ENCODE peak calls at places on chromosome 7, in nine cellular contexts. One of them, this sample, is unnamed.

GRCh38 chr7:130894146-130895005 is 160.4 kb upstream of the KLF14 start:
- DNase-seq in MM.1S: no peak
- DNase-seq in NCI-H1694 treated with DMSO at 0.1 percent for 48 hours: no peak
- DNase-seq in posterior vena cava: no peak
- DNase-seq in osteocyte: peak; percentile 88
- DNase-seq in left lobe of liver: peak; percentile 89
- DNase-seq in activated T-cell treated with anti-CD3 and anti-CD28 coated beads, Interleukin-2, amount 50 U/mL, for 72 hours: peak; percentile 63
- DNase-seq in ureter: no peak
- DNase-seq in CD14-positive monocyte: no peak
- DNase-seq in this sample: peak; percentile 32

GRCh38 chr7:45658716-45659495 is 84.7 kb downstream of the ADCY1 start:
- DNase-seq in MM.1S: no peak
- DNase-seq in NCI-H1694 treated with DMSO at 0.1 percent for 48 hours: no peak
- DNase-seq in posterior vena cava: no peak
- DNase-seq in osteocyte: peak; percentile 77
- DNase-seq in left lobe of liver: peak; percentile 27
- DNase-seq in activated T-cell treated with anti-CD3 and anti-CD28 coated beads, Interleukin-2, amount 50 U/mL, for 72 hours: no peak
- DNase-seq in ureter: no peak
- DNase-seq in CD14-positive monocyte: no peak
- DNase-seq in this sample: no peak

GRCh38 chr7:94301024-94301588 is 93.6 kb upstream of the COL1A2 start:
- DNase-seq in MM.1S: no peak
- DNase-seq in NCI-H1694 treated with DMSO at 0.1 percent for 48 hours: no peak
- DNase-seq in posterior vena cava: peak; percentile 92
- DNase-seq in osteocyte: peak; percentile 93
- DNase-seq in left lobe of liver: no peak
- DNase-seq in activated T-cell treated with anti-CD3 and anti-CD28 coated beads, Interleukin-2, amount 50 U/mL, for 72 hours: no peak
- DNase-seq in ureter: peak; percentile 66
- DNase-seq in CD14-positive monocyte: no peak
- DNase-seq in this sample: no peak

GRCh38 chr7:78047800-78048199 is 249.2 kb downstream of the PHTF2 start:
- DNase-seq in MM.1S: no peak
- DNase-seq in NCI-H1694 treated with DMSO at 0.1 percent for 48 hours: no peak
- DNase-seq in posterior vena cava: no peak
- DNase-seq in osteocyte: no peak
- DNase-seq in left lobe of liver: no peak
- DNase-seq in activated T-cell treated with anti-CD3 and anti-CD28 coated beads, Interleukin-2, amount 50 U/mL, for 72 hours: no peak
- DNase-seq in ureter: no peak
- DNase-seq in CD14-positive monocyte: no peak
- DNase-seq in this sample: no peak

GRCh38 chr7:114364151-114364550 is 50.5 kb upstream of the FOXP2 start:
- DNase-seq in MM.1S: no peak
- DNase-seq in NCI-H1694 treated with DMSO at 0.1 percent for 48 hours: peak; percentile 19
- DNase-seq in posterior vena cava: no peak
- DNase-seq in osteocyte: no peak
- DNase-seq in left lobe of liver: no peak
- DNase-seq in activated T-cell treated with anti-CD3 and anti-CD28 coated beads, Interleukin-2, amount 50 U/mL, for 72 hours: no peak
- DNase-seq in ureter: no peak
- DNase-seq in CD14-positive monocyte: no peak
- DNase-seq in this sample: no peak

GRCh38 chr7:69365588-69366241 is 232.6 kb upstream of the AUTS2 start:
- DNase-seq in MM.1S: no peak
- DNase-seq in NCI-H1694 treated with DMSO at 0.1 percent for 48 hours: no peak
- DNase-seq in posterior vena cava: no peak
- DNase-seq in osteocyte: no peak
- DNase-seq in left lobe of liver: no peak
- DNase-seq in activated T-cell treated with anti-CD3 and anti-CD28 coated beads, Interleukin-2, amount 50 U/mL, for 72 hours: no peak
- DNase-seq in ureter: no peak
- DNase-seq in CD14-positive monocyte: no peak
- DNase-seq in this sample: no peak

GRCh38 chr7:985915-986741 is 3.1 kb downstream of the CYP2W1 start:
- DNase-seq in MM.1S: no peak
- DNase-seq in NCI-H1694 treated with DMSO at 0.1 percent for 48 hours: no peak
- DNase-seq in posterior vena cava: no peak
- DNase-seq in osteocyte: no peak
- DNase-seq in left lobe of liver: no peak
- DNase-seq in activated T-cell treated with anti-CD3 and anti-CD28 coated beads, Interleukin-2, amount 50 U/mL, for 72 hours: no peak
- DNase-seq in ureter: no peak
- DNase-seq in CD14-positive monocyte: no peak
- DNase-seq in this sample: no peak

GRCh38 chr7:133044722-133045473 is 37.0 kb downstream of the CHCHD3 start:
- DNase-seq in MM.1S: no peak
- DNase-seq in NCI-H1694 treated with DMSO at 0.1 percent for 48 hours: no peak
- DNase-seq in posterior vena cava: no peak
- DNase-seq in osteocyte: no peak
- DNase-seq in left lobe of liver: no peak
- DNase-seq in activated T-cell treated with anti-CD3 and anti-CD28 coated beads, Interleukin-2, amount 50 U/mL, for 72 hours: no peak
- DNase-seq in ureter: no peak
- DNase-seq in CD14-positive monocyte: no peak
- DNase-seq in this sample: no peak

GRCh38 chr7:99379043-99379577 is 4.6 kb downstream of the ARPC1B start:
- DNase-seq in MM.1S: peak; percentile 65
- DNase-seq in NCI-H1694 treated with DMSO at 0.1 percent for 48 hours: no peak
- DNase-seq in posterior vena cava: peak; percentile 92
- DNase-seq in osteocyte: no peak
- DNase-seq in left lobe of liver: no peak
- DNase-seq in activated T-cell treated with anti-CD3 and anti-CD28 coated beads, Interleukin-2, amount 50 U/mL, for 72 hours: peak; percentile 47
- DNase-seq in ureter: peak; percentile 70
- DNase-seq in CD14-positive monocyte: peak; percentile 85
- DNase-seq in this sample: no peak

GRCh38 chr7:25391295-25391861 is 163.1 kb upstream of the NPVF start:
- DNase-seq in MM.1S: peak; percentile 30
- DNase-seq in NCI-H1694 treated with DMSO at 0.1 percent for 48 hours: peak; percentile 36
- DNase-seq in posterior vena cava: no peak
- DNase-seq in osteocyte: no peak
- DNase-seq in left lobe of liver: no peak
- DNase-seq in activated T-cell treated with anti-CD3 and anti-CD28 coated beads, Interleukin-2, amount 50 U/mL, for 72 hours: no peak
- DNase-seq in ureter: no peak
- DNase-seq in CD14-positive monocyte: no peak
- DNase-seq in this sample: peak; percentile 46

GRCh38 chr7:127256326-127256725 is 3.6 kb upstream of the GRM8 start:
- DNase-seq in MM.1S: no peak
- DNase-seq in NCI-H1694 treated with DMSO at 0.1 percent for 48 hours: peak; percentile 92
- DNase-seq in posterior vena cava: no peak
- DNase-seq in osteocyte: no peak
- DNase-seq in left lobe of liver: no peak
- DNase-seq in activated T-cell treated with anti-CD3 and anti-CD28 coated beads, Interleukin-2, amount 50 U/mL, for 72 hours: no peak
- DNase-seq in ureter: no peak
- DNase-seq in CD14-positive monocyte: no peak
- DNase-seq in this sample: no peak

GRCh38 chr7:31705377-31705776 is 18.4 kb downstream of the PPP1R17 start:
- DNase-seq in MM.1S: no peak
- DNase-seq in NCI-H1694 treated with DMSO at 0.1 percent for 48 hours: no peak
- DNase-seq in posterior vena cava: no peak
- DNase-seq in osteocyte: no peak
- DNase-seq in left lobe of liver: no peak
- DNase-seq in activated T-cell treated with anti-CD3 and anti-CD28 coated beads, Interleukin-2, amount 50 U/mL, for 72 hours: no peak
- DNase-seq in ureter: no peak
- DNase-seq in CD14-positive monocyte: no peak
- DNase-seq in this sample: no peak

GRCh38 chr7:80783688-80784327 is 135.0 kb downstream of the SEMA3C start:
- DNase-seq in MM.1S: no peak
- DNase-seq in NCI-H1694 treated with DMSO at 0.1 percent for 48 hours: no peak
- DNase-seq in posterior vena cava: no peak
- DNase-seq in osteocyte: no peak
- DNase-seq in left lobe of liver: no peak
- DNase-seq in activated T-cell treated with anti-CD3 and anti-CD28 coated beads, Interleukin-2, amount 50 U/mL, for 72 hours: no peak
- DNase-seq in ureter: no peak
- DNase-seq in CD14-positive monocyte: no peak
- DNase-seq in this sample: no peak

GRCh38 chr7:90605055-90605454 is 8.9 kb downstream of the CDK14 start:
- DNase-seq in MM.1S: no peak
- DNase-seq in NCI-H1694 treated with DMSO at 0.1 percent for 48 hours: peak; percentile 56
- DNase-seq in posterior vena cava: no peak
- DNase-seq in osteocyte: no peak
- DNase-seq in left lobe of liver: no peak
- DNase-seq in activated T-cell treated with anti-CD3 and anti-CD28 coated beads, Interleukin-2, amount 50 U/mL, for 72 hours: no peak
- DNase-seq in ureter: no peak
- DNase-seq in CD14-positive monocyte: no peak
- DNase-seq in this sample: peak; percentile 68

GRCh38 chr7:100818825-100819224 is 8.5 kb downstream of the EPHB4 start:
- DNase-seq in MM.1S: no peak
- DNase-seq in NCI-H1694 treated with DMSO at 0.1 percent for 48 hours: no peak
- DNase-seq in posterior vena cava: no peak
- DNase-seq in osteocyte: no peak
- DNase-seq in left lobe of liver: no peak
- DNase-seq in activated T-cell treated with anti-CD3 and anti-CD28 coated beads, Interleukin-2, amount 50 U/mL, for 72 hours: no peak
- DNase-seq in ureter: no peak
- DNase-seq in CD14-positive monocyte: no peak
- DNase-seq in this sample: no peak

GRCh38 chr7:116698930-116699722 is 27.1 kb downstream of the MET start:
- DNase-seq in MM.1S: no peak
- DNase-seq in NCI-H1694 treated with DMSO at 0.1 percent for 48 hours: no peak
- DNase-seq in posterior vena cava: no peak
- DNase-seq in osteocyte: no peak
- DNase-seq in left lobe of liver: no peak
- DNase-seq in activated T-cell treated with anti-CD3 and anti-CD28 coated beads, Interleukin-2, amount 50 U/mL, for 72 hours: no peak
- DNase-seq in ureter: no peak
- DNase-seq in CD14-positive monocyte: no peak
- DNase-seq in this sample: peak; percentile 90

GRCh38 chr7:112453505-112454171 is 3.4 kb downstream of the IFRD1 start:
- DNase-seq in MM.1S: no peak
- DNase-seq in NCI-H1694 treated with DMSO at 0.1 percent for 48 hours: no peak
- DNase-seq in posterior vena cava: no peak
- DNase-seq in osteocyte: no peak
- DNase-seq in left lobe of liver: no peak
- DNase-seq in activated T-cell treated with anti-CD3 and anti-CD28 coated beads, Interleukin-2, amount 50 U/mL, for 72 hours: no peak
- DNase-seq in ureter: no peak
- DNase-seq in CD14-positive monocyte: no peak
- DNase-seq in this sample: no peak

GRCh38 chr7:27158436-27159277 is 2.2 kb upstream of the HOXA7 start:
- DNase-seq in MM.1S: no peak
- DNase-seq in NCI-H1694 treated with DMSO at 0.1 percent for 48 hours: no peak
- DNase-seq in posterior vena cava: peak; percentile 75
- DNase-seq in osteocyte: no peak
- DNase-seq in left lobe of liver: no peak
- DNase-seq in activated T-cell treated with anti-CD3 and anti-CD28 coated beads, Interleukin-2, amount 50 U/mL, for 72 hours: no peak
- DNase-seq in ureter: peak; percentile 46
- DNase-seq in CD14-positive monocyte: peak; percentile 38
- DNase-seq in this sample: no peak

GRCh38 chr7:93265220-93265619 is 33.1 kb downstream of the VPS50 start:
- DNase-seq in MM.1S: peak; percentile 11
- DNase-seq in NCI-H1694 treated with DMSO at 0.1 percent for 48 hours: no peak
- DNase-seq in posterior vena cava: no peak
- DNase-seq in osteocyte: no peak
- DNase-seq in left lobe of liver: no peak
- DNase-seq in activated T-cell treated with anti-CD3 and anti-CD28 coated beads, Interleukin-2, amount 50 U/mL, for 72 hours: no peak
- DNase-seq in ureter: no peak
- DNase-seq in CD14-positive monocyte: no peak
- DNase-seq in this sample: no peak

GRCh38 chr7:97272237-97272975 is 154.9 kb downstream of the SDHAF3 start:
- DNase-seq in MM.1S: peak; percentile 43
- DNase-seq in NCI-H1694 treated with DMSO at 0.1 percent for 48 hours: no peak
- DNase-seq in posterior vena cava: no peak
- DNase-seq in osteocyte: no peak
- DNase-seq in left lobe of liver: no peak
- DNase-seq in activated T-cell treated with anti-CD3 and anti-CD28 coated beads, Interleukin-2, amount 50 U/mL, for 72 hours: no peak
- DNase-seq in ureter: no peak
- DNase-seq in CD14-positive monocyte: no peak
- DNase-seq in this sample: no peak

GRCh38 chr7:110964770-110965169 is 126.2 kb upstream of the LRRN3 start:
- DNase-seq in MM.1S: no peak
- DNase-seq in NCI-H1694 treated with DMSO at 0.1 percent for 48 hours: no peak
- DNase-seq in posterior vena cava: no peak
- DNase-seq in osteocyte: no peak
- DNase-seq in left lobe of liver: no peak
- DNase-seq in activated T-cell treated with anti-CD3 and anti-CD28 coated beads, Interleukin-2, amount 50 U/mL, for 72 hours: no peak
- DNase-seq in ureter: no peak
- DNase-seq in CD14-positive monocyte: no peak
- DNase-seq in this sample: no peak

GRCh38 chr7:136495081-136495480 is 373.4 kb upstream of the CHRM2 start:
- DNase-seq in MM.1S: peak; percentile 16
- DNase-seq in NCI-H1694 treated with DMSO at 0.1 percent for 48 hours: no peak
- DNase-seq in posterior vena cava: no peak
- DNase-seq in osteocyte: no peak
- DNase-seq in left lobe of liver: no peak
- DNase-seq in activated T-cell treated with anti-CD3 and anti-CD28 coated beads, Interleukin-2, amount 50 U/mL, for 72 hours: no peak
- DNase-seq in ureter: no peak
- DNase-seq in CD14-positive monocyte: no peak
- DNase-seq in this sample: no peak

GRCh38 chr7:44134943-44135628 is 6.0 kb downstream of the MYL7 start:
- DNase-seq in MM.1S: no peak
- DNase-seq in NCI-H1694 treated with DMSO at 0.1 percent for 48 hours: no peak
- DNase-seq in posterior vena cava: no peak
- DNase-seq in osteocyte: no peak
- DNase-seq in left lobe of liver: no peak
- DNase-seq in activated T-cell treated with anti-CD3 and anti-CD28 coated beads, Interleukin-2, amount 50 U/mL, for 72 hours: no peak
- DNase-seq in ureter: no peak
- DNase-seq in CD14-positive monocyte: no peak
- DNase-seq in this sample: no peak

GRCh38 chr7:72283309-72283708 is 128.8 kb downstream of the CALN1 start:
- DNase-seq in MM.1S: no peak
- DNase-seq in NCI-H1694 treated with DMSO at 0.1 percent for 48 hours: no peak
- DNase-seq in posterior vena cava: no peak
- DNase-seq in osteocyte: no peak
- DNase-seq in left lobe of liver: no peak
- DNase-seq in activated T-cell treated with anti-CD3 and anti-CD28 coated beads, Interleukin-2, amount 50 U/mL, for 72 hours: no peak
- DNase-seq in ureter: no peak
- DNase-seq in CD14-positive monocyte: no peak
- DNase-seq in this sample: no peak

GRCh38 chr7:19119901-19120486 is 2.6 kb upstream of the TWIST1 start:
- DNase-seq in MM.1S: no peak
- DNase-seq in NCI-H1694 treated with DMSO at 0.1 percent for 48 hours: no peak
- DNase-seq in posterior vena cava: no peak
- DNase-seq in osteocyte: no peak
- DNase-seq in left lobe of liver: no peak
- DNase-seq in activated T-cell treated with anti-CD3 and anti-CD28 coated beads, Interleukin-2, amount 50 U/mL, for 72 hours: no peak
- DNase-seq in ureter: no peak
- DNase-seq in CD14-positive monocyte: no peak
- DNase-seq in this sample: no peak

GRCh38 chr7:99146979-99147378 is 3.1 kb upstream of the SMURF1 start:
- DNase-seq in MM.1S: no peak
- DNase-seq in NCI-H1694 treated with DMSO at 0.1 percent for 48 hours: no peak
- DNase-seq in posterior vena cava: no peak
- DNase-seq in osteocyte: no peak
- DNase-seq in left lobe of liver: no peak
- DNase-seq in activated T-cell treated with anti-CD3 and anti-CD28 coated beads, Interleukin-2, amount 50 U/mL, for 72 hours: no peak
- DNase-seq in ureter: no peak
- DNase-seq in CD14-positive monocyte: no peak
- DNase-seq in this sample: no peak

GRCh38 chr7:16644987-16645592 is 464 bp downstream of the ANKMY2 start:
- DNase-seq in MM.1S: no peak
- DNase-seq in NCI-H1694 treated with DMSO at 0.1 percent for 48 hours: no peak
- DNase-seq in posterior vena cava: no peak
- DNase-seq in osteocyte: no peak
- DNase-seq in left lobe of liver: peak; percentile 58
- DNase-seq in activated T-cell treated with anti-CD3 and anti-CD28 coated beads, Interleukin-2, amount 50 U/mL, for 72 hours: no peak
- DNase-seq in ureter: peak; percentile 48
- DNase-seq in CD14-positive monocyte: no peak
- DNase-seq in this sample: peak; percentile 54

GRCh38 chr7:37524807-37525206 is 76.1 kb upstream of the ELMO1 start:
- DNase-seq in MM.1S: no peak
- DNase-seq in NCI-H1694 treated with DMSO at 0.1 percent for 48 hours: no peak
- DNase-seq in posterior vena cava: no peak
- DNase-seq in osteocyte: no peak
- DNase-seq in left lobe of liver: no peak
- DNase-seq in activated T-cell treated with anti-CD3 and anti-CD28 coated beads, Interleukin-2, amount 50 U/mL, for 72 hours: no peak
- DNase-seq in ureter: no peak
- DNase-seq in CD14-positive monocyte: no peak
- DNase-seq in this sample: no peak

GRCh38 chr7:77199008-77199966 is at the start of gene FGL2:
- DNase-seq in MM.1S: peak; percentile 60
- DNase-seq in NCI-H1694 treated with DMSO at 0.1 percent for 48 hours: no peak
- DNase-seq in posterior vena cava: peak; percentile 90
- DNase-seq in osteocyte: no peak
- DNase-seq in left lobe of liver: no peak
- DNase-seq in activated T-cell treated with anti-CD3 and anti-CD28 coated beads, Interleukin-2, amount 50 U/mL, for 72 hours: peak; percentile 18
- DNase-seq in ureter: peak; percentile 74
- DNase-seq in CD14-positive monocyte: peak; percentile 53
- DNase-seq in this sample: no peak

GRCh38 chr7:49852619-49853462 is 79.4 kb downstream of the VWC2 start:
- DNase-seq in MM.1S: peak; percentile 69
- DNase-seq in NCI-H1694 treated with DMSO at 0.1 percent for 48 hours: peak; percentile 9
- DNase-seq in posterior vena cava: no peak
- DNase-seq in osteocyte: no peak
- DNase-seq in left lobe of liver: no peak
- DNase-seq in activated T-cell treated with anti-CD3 and anti-CD28 coated beads, Interleukin-2, amount 50 U/mL, for 72 hours: peak; percentile 20
- DNase-seq in ureter: peak; percentile 57
- DNase-seq in CD14-positive monocyte: no peak
- DNase-seq in this sample: peak; percentile 60

GRCh38 chr7:80587538-80587937 is 50.9 kb upstream of the CD36 start:
- DNase-seq in MM.1S: no peak
- DNase-seq in NCI-H1694 treated with DMSO at 0.1 percent for 48 hours: no peak
- DNase-seq in posterior vena cava: no peak
- DNase-seq in osteocyte: no peak
- DNase-seq in left lobe of liver: no peak
- DNase-seq in activated T-cell treated with anti-CD3 and anti-CD28 coated beads, Interleukin-2, amount 50 U/mL, for 72 hours: no peak
- DNase-seq in ureter: no peak
- DNase-seq in CD14-positive monocyte: no peak
- DNase-seq in this sample: no peak